ENCODE peak calls at places on chromosomes 3 and 15, in eight cellular contexts. One of them, this sample, is unnamed.
A peak's percentile ranks its signal among the peaks of the same experiment; 100 is the strongest.

GRCh38 chr3:4606915-4607314 is 113.8 kb downstream of the ITPR1 start:
- DNase-seq in psoas muscle: no peak
- DNase-seq in B cell: no peak
- DNase-seq in GM13977: no peak
- DNase-seq in esophagus squamous epithelium: no peak
- DNase-seq in IMR-90: no peak
- DNase-seq in transverse colon: no peak
- DNase-seq in fibroblast of villous mesenchyme: peak; percentile 31
- DNase-seq in this sample: no peak

GRCh38 chr3:4290272-4290893 is 12.8 kb upstream of the SETMAR start:
- DNase-seq in psoas muscle: no peak
- DNase-seq in B cell: peak; percentile 62
- DNase-seq in GM13977: peak; percentile 38
- DNase-seq in esophagus squamous epithelium: no peak
- DNase-seq in IMR-90: peak; percentile 48
- DNase-seq in transverse colon: peak; percentile 22
- DNase-seq in fibroblast of villous mesenchyme: peak; percentile 52
- DNase-seq in this sample: peak; percentile 18

GRCh38 chr3:138686771-138687221 is 78.2 kb downstream of the FAIM start:
- DNase-seq in psoas muscle: no peak
- DNase-seq in B cell: peak; percentile 8
- DNase-seq in GM13977: peak; percentile 50
- DNase-seq in esophagus squamous epithelium: no peak
- DNase-seq in IMR-90: peak; percentile 89
- DNase-seq in transverse colon: no peak
- DNase-seq in fibroblast of villous mesenchyme: peak; percentile 90
- DNase-seq in this sample: peak; percentile 59

GRCh38 chr15:31098953-31099740 is 2.4 kb downstream of the TRPM1 start:
- DNase-seq in psoas muscle: no peak
- DNase-seq in B cell: peak; percentile 28
- DNase-seq in GM13977: peak; percentile 52
- DNase-seq in esophagus squamous epithelium: no peak
- DNase-seq in IMR-90: no peak
- DNase-seq in transverse colon: no peak
- DNase-seq in fibroblast of villous mesenchyme: no peak
- DNase-seq in this sample: no peak

GRCh38 chr15:88454867-88455810 is 12.0 kb downstream of the MRPL46 start:
- DNase-seq in psoas muscle: peak; percentile 45
- DNase-seq in B cell: peak; percentile 48
- DNase-seq in GM13977: peak; percentile 48
- DNase-seq in esophagus squamous epithelium: no peak
- DNase-seq in IMR-90: peak; percentile 69
- DNase-seq in transverse colon: peak; percentile 60
- DNase-seq in fibroblast of villous mesenchyme: peak; percentile 72
- DNase-seq in this sample: peak; percentile 61

GRCh38 chr15:77810180-77810579 is 177.5 kb upstream of the LINGO1 start:
- DNase-seq in psoas muscle: no peak
- DNase-seq in B cell: no peak
- DNase-seq in GM13977: no peak
- DNase-seq in esophagus squamous epithelium: no peak
- DNase-seq in IMR-90: no peak
- DNase-seq in transverse colon: no peak
- DNase-seq in fibroblast of villous mesenchyme: no peak
- DNase-seq in this sample: no peak

GRCh38 chr15:64247906-64248541 is 85.2 kb upstream of the PPIB start:
- DNase-seq in psoas muscle: no peak
- DNase-seq in B cell: no peak
- DNase-seq in GM13977: peak; percentile 56
- DNase-seq in esophagus squamous epithelium: no peak
- DNase-seq in IMR-90: peak; percentile 90
- DNase-seq in transverse colon: peak; percentile 31
- DNase-seq in fibroblast of villous mesenchyme: peak; percentile 93
- DNase-seq in this sample: peak; percentile 62

GRCh38 chr15:59764775-59765174 is 75.7 kb upstream of the BNIP2 start:
- DNase-seq in psoas muscle: no peak
- DNase-seq in B cell: no peak
- DNase-seq in GM13977: no peak
- DNase-seq in esophagus squamous epithelium: no peak
- DNase-seq in IMR-90: no peak
- DNase-seq in transverse colon: no peak
- DNase-seq in fibroblast of villous mesenchyme: no peak
- DNase-seq in this sample: no peak

GRCh38 chr3:188558343-188559068 is 404.5 kb downstream of the LPP start:
- DNase-seq in psoas muscle: no peak
- DNase-seq in B cell: no peak
- DNase-seq in GM13977: no peak
- DNase-seq in esophagus squamous epithelium: no peak
- DNase-seq in IMR-90: peak; percentile 39
- DNase-seq in transverse colon: no peak
- DNase-seq in fibroblast of villous mesenchyme: no peak
- DNase-seq in this sample: no peak

GRCh38 chr15:28107111-28107893 is 8.2 kb upstream of the OCA2 start:
- DNase-seq in psoas muscle: no peak
- DNase-seq in B cell: no peak
- DNase-seq in GM13977: no peak
- DNase-seq in esophagus squamous epithelium: no peak
- DNase-seq in IMR-90: no peak
- DNase-seq in transverse colon: no peak
- DNase-seq in fibroblast of villous mesenchyme: peak; percentile 34
- DNase-seq in this sample: no peak

GRCh38 chr3:32126305-32127015 is 20.0 kb downstream of the GPD1L start:
- DNase-seq in psoas muscle: no peak
- DNase-seq in B cell: no peak
- DNase-seq in GM13977: no peak
- DNase-seq in esophagus squamous epithelium: no peak
- DNase-seq in IMR-90: no peak
- DNase-seq in transverse colon: no peak
- DNase-seq in fibroblast of villous mesenchyme: no peak
- DNase-seq in this sample: no peak

GRCh38 chr15:44720460-44721185 is 9.3 kb downstream of the B2M start:
- DNase-seq in psoas muscle: no peak
- DNase-seq in B cell: no peak
- DNase-seq in GM13977: no peak
- DNase-seq in esophagus squamous epithelium: no peak
- DNase-seq in IMR-90: no peak
- DNase-seq in transverse colon: no peak
- DNase-seq in fibroblast of villous mesenchyme: no peak
- DNase-seq in this sample: no peak

GRCh38 chr3:142992323-142992722 is 9.0 kb upstream of the U2SURP start:
- DNase-seq in psoas muscle: no peak
- DNase-seq in B cell: no peak
- DNase-seq in GM13977: no peak
- DNase-seq in esophagus squamous epithelium: no peak
- DNase-seq in IMR-90: no peak
- DNase-seq in transverse colon: no peak
- DNase-seq in fibroblast of villous mesenchyme: no peak
- DNase-seq in this sample: no peak

GRCh38 chr3:168467085-168467714 is 371.5 kb upstream of the GOLIM4 start:
- DNase-seq in psoas muscle: no peak
- DNase-seq in B cell: no peak
- DNase-seq in GM13977: peak; percentile 12
- DNase-seq in esophagus squamous epithelium: no peak
- DNase-seq in IMR-90: peak; percentile 55
- DNase-seq in transverse colon: no peak
- DNase-seq in fibroblast of villous mesenchyme: peak; percentile 8
- DNase-seq in this sample: peak; percentile 28

GRCh38 chr15:48856947-48857346 is 21.0 kb upstream of the EID1 start:
- DNase-seq in psoas muscle: no peak
- DNase-seq in B cell: no peak
- DNase-seq in GM13977: no peak
- DNase-seq in esophagus squamous epithelium: no peak
- DNase-seq in IMR-90: peak; percentile 69
- DNase-seq in transverse colon: no peak
- DNase-seq in fibroblast of villous mesenchyme: peak; percentile 34
- DNase-seq in this sample: no peak

GRCh38 chr3:122665226-122665786 is 15.3 kb upstream of the PARP14 start:
- DNase-seq in psoas muscle: no peak
- DNase-seq in B cell: no peak
- DNase-seq in GM13977: no peak
- DNase-seq in esophagus squamous epithelium: no peak
- DNase-seq in IMR-90: no peak
- DNase-seq in transverse colon: no peak
- DNase-seq in fibroblast of villous mesenchyme: no peak
- DNase-seq in this sample: no peak

GRCh38 chr15:44427756-44428724 is 611 bp downstream of the CTDSPL2 start:
- DNase-seq in psoas muscle: no peak
- DNase-seq in B cell: peak; percentile 22
- DNase-seq in GM13977: no peak
- DNase-seq in esophagus squamous epithelium: no peak
- DNase-seq in IMR-90: peak; percentile 65
- DNase-seq in transverse colon: peak; percentile 69
- DNase-seq in fibroblast of villous mesenchyme: peak; percentile 82
- DNase-seq in this sample: no peak

GRCh38 chr3:27165348-27165747 is 203.8 kb downstream of the NEK10 start:
- DNase-seq in psoas muscle: no peak
- DNase-seq in B cell: no peak
- DNase-seq in GM13977: no peak
- DNase-seq in esophagus squamous epithelium: no peak
- DNase-seq in IMR-90: peak; percentile 42
- DNase-seq in transverse colon: no peak
- DNase-seq in fibroblast of villous mesenchyme: peak; percentile 68
- DNase-seq in this sample: no peak

GRCh38 chr3:183653209-183654064 is 18.0 kb downstream of the KLHL24 start:
- DNase-seq in psoas muscle: no peak
- DNase-seq in B cell: peak; percentile 24
- DNase-seq in GM13977: no peak
- DNase-seq in esophagus squamous epithelium: no peak
- DNase-seq in IMR-90: no peak
- DNase-seq in transverse colon: no peak
- DNase-seq in fibroblast of villous mesenchyme: peak; percentile 26
- DNase-seq in this sample: no peak

GRCh38 chr15:68228143-68228970 is 1.2 kb downstream of the CLN6 start:
- DNase-seq in psoas muscle: no peak
- DNase-seq in B cell: no peak
- DNase-seq in GM13977: no peak
- DNase-seq in esophagus squamous epithelium: no peak
- DNase-seq in IMR-90: no peak
- DNase-seq in transverse colon: no peak
- DNase-seq in fibroblast of villous mesenchyme: peak; percentile 14
- DNase-seq in this sample: no peak

GRCh38 chr3:140216249-140216648 is 281.3 kb downstream of the CLSTN2 start:
- DNase-seq in psoas muscle: no peak
- DNase-seq in B cell: no peak
- DNase-seq in GM13977: peak; percentile 43
- DNase-seq in esophagus squamous epithelium: no peak
- DNase-seq in IMR-90: no peak
- DNase-seq in transverse colon: no peak
- DNase-seq in fibroblast of villous mesenchyme: no peak
- DNase-seq in this sample: peak; percentile 31

GRCh38 chr3:95148107-95148506 is 1085.2 kb downstream of the NSUN3 start:
- DNase-seq in psoas muscle: no peak
- DNase-seq in B cell: no peak
- DNase-seq in GM13977: no peak
- DNase-seq in esophagus squamous epithelium: no peak
- DNase-seq in IMR-90: no peak
- DNase-seq in transverse colon: no peak
- DNase-seq in fibroblast of villous mesenchyme: no peak
- DNase-seq in this sample: no peak
- TF ChIP-seq CTCF in psoas muscle: no peak
- TF ChIP-seq CTCF in B cell: no peak
- TF ChIP-seq CTCF in GM13977: no peak
- TF ChIP-seq CTCF in esophagus squamous epithelium: no peak
- TF ChIP-seq CTCF in IMR-90: no peak
- TF ChIP-seq CTCF in transverse colon: no peak
- TF ChIP-seq CTCF in fibroblast of villous mesenchyme: no peak
- TF ChIP-seq CTCF in this sample: no peak

GRCh38 chr15:36843822-36844221 is 256.5 kb downstream of the MEIS2 start:
- DNase-seq in psoas muscle: no peak
- DNase-seq in B cell: no peak
- DNase-seq in GM13977: no peak
- DNase-seq in esophagus squamous epithelium: no peak
- DNase-seq in IMR-90: no peak
- DNase-seq in transverse colon: no peak
- DNase-seq in fibroblast of villous mesenchyme: no peak
- DNase-seq in this sample: no peak
- TF ChIP-seq CTCF in psoas muscle: no peak
- TF ChIP-seq CTCF in B cell: no peak
- TF ChIP-seq CTCF in GM13977: no peak
- TF ChIP-seq CTCF in esophagus squamous epithelium: no peak
- TF ChIP-seq CTCF in IMR-90: no peak
- TF ChIP-seq CTCF in transverse colon: no peak
- TF ChIP-seq CTCF in fibroblast of villous mesenchyme: no peak
- TF ChIP-seq CTCF in this sample: no peak

DNA sequence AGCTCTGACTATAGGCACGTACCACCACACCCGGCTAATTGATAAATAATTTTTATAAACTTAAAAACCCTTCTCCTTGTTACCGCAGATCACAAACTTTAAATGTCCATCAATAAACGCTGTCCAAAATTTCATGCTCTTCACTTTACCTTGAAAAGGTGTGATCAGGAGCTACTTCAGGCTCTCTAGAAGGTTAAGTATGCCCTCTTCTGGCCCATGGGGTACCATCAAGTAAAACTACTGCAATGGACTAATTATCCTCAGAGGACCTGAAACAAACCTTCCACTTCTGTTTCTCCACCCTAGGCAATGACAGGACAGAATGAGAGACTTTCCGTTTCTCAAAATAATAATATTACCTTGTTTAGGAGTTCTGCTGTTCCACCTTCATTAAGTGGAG is 9.2 kb downstream of the LZTFL1 start:
- DNase-seq in psoas muscle: no peak
- DNase-seq in B cell: peak; percentile 16
- DNase-seq in GM13977: no peak
- DNase-seq in esophagus squamous epithelium: no peak
- DNase-seq in IMR-90: peak; percentile 16
- DNase-seq in transverse colon: no peak
- DNase-seq in fibroblast of villous mesenchyme: peak; percentile 25
- DNase-seq in this sample: no peak
- TF ChIP-seq CTCF in psoas muscle: peak; percentile 55
- TF ChIP-seq CTCF in B cell: no peak
- TF ChIP-seq CTCF in GM13977: peak; percentile 33
- TF ChIP-seq CTCF in esophagus squamous epithelium: no peak
- TF ChIP-seq CTCF in IMR-90: peak; percentile 40
- TF ChIP-seq CTCF in transverse colon: peak; percentile 6
- TF ChIP-seq CTCF in fibroblast of villous mesenchyme: peak; percentile 3
- TF ChIP-seq CTCF in this sample: no peak

DNA sequence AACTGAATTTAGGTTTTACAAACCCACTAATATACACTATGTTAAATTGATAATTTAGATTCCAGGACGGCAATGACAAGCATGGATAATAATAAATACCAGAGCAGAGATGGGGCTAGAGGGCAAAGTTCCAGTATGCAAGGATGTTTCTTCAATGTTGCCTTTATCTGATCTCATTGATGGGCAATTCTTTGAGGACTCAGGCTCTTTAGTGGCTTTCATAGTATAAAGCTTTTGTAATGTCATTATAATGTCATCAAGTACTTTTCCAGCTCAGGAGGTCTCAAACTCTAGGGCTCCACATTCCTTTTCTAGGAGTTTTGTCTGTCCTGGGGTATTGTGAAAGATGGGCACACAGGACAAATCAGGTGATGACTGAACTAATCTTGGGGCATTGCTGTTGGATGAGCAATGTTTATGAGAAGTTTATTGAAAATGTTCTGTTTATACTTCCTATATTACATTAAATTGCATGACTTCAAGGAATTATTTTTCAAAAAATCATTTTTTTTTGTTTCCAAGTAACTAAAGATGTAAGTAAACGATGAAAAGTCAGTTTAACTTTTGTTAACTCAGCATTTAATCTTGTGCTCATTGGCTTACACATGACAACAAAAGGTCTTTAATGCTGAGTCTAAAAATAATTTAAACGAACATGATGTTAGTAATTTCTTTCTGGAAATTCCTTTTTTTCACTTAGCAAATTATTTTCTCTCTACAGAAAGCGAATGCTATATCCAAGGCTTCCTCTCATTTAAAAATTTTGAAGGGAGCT is 116.4 kb downstream of the OXSM start:
- DNase-seq in psoas muscle: no peak
- DNase-seq in B cell: no peak
- DNase-seq in GM13977: no peak
- DNase-seq in esophagus squamous epithelium: no peak
- DNase-seq in IMR-90: peak; percentile 16
- DNase-seq in transverse colon: no peak
- DNase-seq in fibroblast of villous mesenchyme: no peak
- DNase-seq in this sample: no peak
- TF ChIP-seq CTCF in psoas muscle: no peak
- TF ChIP-seq CTCF in B cell: no peak
- TF ChIP-seq CTCF in GM13977: no peak
- TF ChIP-seq CTCF in esophagus squamous epithelium: no peak
- TF ChIP-seq CTCF in IMR-90: no peak
- TF ChIP-seq CTCF in transverse colon: no peak
- TF ChIP-seq CTCF in fibroblast of villous mesenchyme: no peak
- TF ChIP-seq CTCF in this sample: no peak